ENCODE peak calls at places on chromosomes 16 and 17, in eight cellular contexts. One of them, this sample, is unnamed.

GRCh38 chr16:51870460-51870859 is 676.5 kb downstream of the TOX3 start:
- DNase-seq in NT2/D1: no peak
- DNase-seq in frontal cortex: no peak
- DNase-seq in C1 segment of cervical spinal cord: no peak
- DNase-seq in HFFc6: no peak
- DNase-seq in activated naive CD8-positive, alpha-beta T cell treated with anti-CD3 and anti-CD28 coated beads, Interleukin-2, amount 50 U/mL, for 24 hours: no peak
- DNase-seq in anterior cingulate cortex: no peak
- DNase-seq in activated CD4-positive, alpha-beta memory T cell treated with anti-CD3 and anti-CD28 coated beads, Interleukin-2, amount 10 ng/mL, durations not matched to agents 7 days and 5 days: no peak
- DNase-seq in this sample: no peak

GRCh38 chr17:3603119-3603869 is 5.9 kb downstream of the TRPV1 start:
- DNase-seq in NT2/D1: no peak
- DNase-seq in frontal cortex: no peak
- DNase-seq in C1 segment of cervical spinal cord: no peak
- DNase-seq in HFFc6: peak
- DNase-seq in activated naive CD8-positive, alpha-beta T cell treated with anti-CD3 and anti-CD28 coated beads, Interleukin-2, amount 50 U/mL, for 24 hours: no peak
- DNase-seq in anterior cingulate cortex: no peak
- DNase-seq in activated CD4-positive, alpha-beta memory T cell treated with anti-CD3 and anti-CD28 coated beads, Interleukin-2, amount 10 ng/mL, durations not matched to agents 7 days and 5 days: no peak
- DNase-seq in this sample: no peak

GRCh38 chr17:72687941-72688340 is 404.5 kb downstream of the SLC39A11 start:
- DNase-seq in NT2/D1: no peak
- DNase-seq in frontal cortex: no peak
- DNase-seq in C1 segment of cervical spinal cord: no peak
- DNase-seq in HFFc6: no peak
- DNase-seq in activated naive CD8-positive, alpha-beta T cell treated with anti-CD3 and anti-CD28 coated beads, Interleukin-2, amount 50 U/mL, for 24 hours: no peak
- DNase-seq in anterior cingulate cortex: no peak
- DNase-seq in activated CD4-positive, alpha-beta memory T cell treated with anti-CD3 and anti-CD28 coated beads, Interleukin-2, amount 10 ng/mL, durations not matched to agents 7 days and 5 days: no peak
- DNase-seq in this sample: no peak

GRCh38 chr16:12819126-12820117 is 15.7 kb upstream of the CPPED1 start:
- DNase-seq in NT2/D1: peak
- DNase-seq in frontal cortex: no peak
- DNase-seq in C1 segment of cervical spinal cord: no peak
- DNase-seq in HFFc6: peak
- DNase-seq in activated naive CD8-positive, alpha-beta T cell treated with anti-CD3 and anti-CD28 coated beads, Interleukin-2, amount 50 U/mL, for 24 hours: peak
- DNase-seq in anterior cingulate cortex: no peak
- DNase-seq in activated CD4-positive, alpha-beta memory T cell treated with anti-CD3 and anti-CD28 coated beads, Interleukin-2, amount 10 ng/mL, durations not matched to agents 7 days and 5 days: peak
- DNase-seq in this sample: peak

GRCh38 chr17:73575470-73576235 is 68.6 kb downstream of the SDK2 start:
- DNase-seq in NT2/D1: no peak
- DNase-seq in frontal cortex: no peak
- DNase-seq in C1 segment of cervical spinal cord: no peak
- DNase-seq in HFFc6: no peak
- DNase-seq in activated naive CD8-positive, alpha-beta T cell treated with anti-CD3 and anti-CD28 coated beads, Interleukin-2, amount 50 U/mL, for 24 hours: no peak
- DNase-seq in anterior cingulate cortex: no peak
- DNase-seq in activated CD4-positive, alpha-beta memory T cell treated with anti-CD3 and anti-CD28 coated beads, Interleukin-2, amount 10 ng/mL, durations not matched to agents 7 days and 5 days: no peak
- DNase-seq in this sample: no peak

GRCh38 chr17:48037036-48037881 is at the start of gene COPZ2:
- DNase-seq in NT2/D1: no peak
- DNase-seq in frontal cortex: no peak
- DNase-seq in C1 segment of cervical spinal cord: peak
- DNase-seq in HFFc6: peak
- DNase-seq in activated naive CD8-positive, alpha-beta T cell treated with anti-CD3 and anti-CD28 coated beads, Interleukin-2, amount 50 U/mL, for 24 hours: peak
- DNase-seq in anterior cingulate cortex: no peak
- DNase-seq in activated CD4-positive, alpha-beta memory T cell treated with anti-CD3 and anti-CD28 coated beads, Interleukin-2, amount 10 ng/mL, durations not matched to agents 7 days and 5 days: peak
- DNase-seq in this sample: no peak

GRCh38 chr17:32525116-32525515 is 38.3 kb downstream of the CDK5R1 start:
- DNase-seq in NT2/D1: no peak
- DNase-seq in frontal cortex: no peak
- DNase-seq in C1 segment of cervical spinal cord: no peak
- DNase-seq in HFFc6: peak
- DNase-seq in activated naive CD8-positive, alpha-beta T cell treated with anti-CD3 and anti-CD28 coated beads, Interleukin-2, amount 50 U/mL, for 24 hours: no peak
- DNase-seq in anterior cingulate cortex: no peak
- DNase-seq in activated CD4-positive, alpha-beta memory T cell treated with anti-CD3 and anti-CD28 coated beads, Interleukin-2, amount 10 ng/mL, durations not matched to agents 7 days and 5 days: no peak
- DNase-seq in this sample: no peak

GRCh38 chr16:27235055-27235937 is 32.0 kb downstream of the KDM8 start:
- DNase-seq in NT2/D1: peak
- DNase-seq in frontal cortex: peak
- DNase-seq in C1 segment of cervical spinal cord: peak
- DNase-seq in HFFc6: peak
- DNase-seq in activated naive CD8-positive, alpha-beta T cell treated with anti-CD3 and anti-CD28 coated beads, Interleukin-2, amount 50 U/mL, for 24 hours: peak
- DNase-seq in anterior cingulate cortex: peak
- DNase-seq in activated CD4-positive, alpha-beta memory T cell treated with anti-CD3 and anti-CD28 coated beads, Interleukin-2, amount 10 ng/mL, durations not matched to agents 7 days and 5 days: peak
- DNase-seq in this sample: peak

GRCh38 chr16:23835390-23836077 is at the start of gene PRKCB:
- DNase-seq in NT2/D1: peak
- DNase-seq in frontal cortex: peak
- DNase-seq in C1 segment of cervical spinal cord: peak
- DNase-seq in HFFc6: no peak
- DNase-seq in activated naive CD8-positive, alpha-beta T cell treated with anti-CD3 and anti-CD28 coated beads, Interleukin-2, amount 50 U/mL, for 24 hours: peak
- DNase-seq in anterior cingulate cortex: peak
- DNase-seq in activated CD4-positive, alpha-beta memory T cell treated with anti-CD3 and anti-CD28 coated beads, Interleukin-2, amount 10 ng/mL, durations not matched to agents 7 days and 5 days: peak
- DNase-seq in this sample: peak

GRCh38 chr17:66652840-66653507 is 181.9 kb upstream of the CACNG5 start:
- DNase-seq in NT2/D1: no peak
- DNase-seq in frontal cortex: no peak
- DNase-seq in C1 segment of cervical spinal cord: no peak
- DNase-seq in HFFc6: peak
- DNase-seq in activated naive CD8-positive, alpha-beta T cell treated with anti-CD3 and anti-CD28 coated beads, Interleukin-2, amount 50 U/mL, for 24 hours: no peak
- DNase-seq in anterior cingulate cortex: no peak
- DNase-seq in activated CD4-positive, alpha-beta memory T cell treated with anti-CD3 and anti-CD28 coated beads, Interleukin-2, amount 10 ng/mL, durations not matched to agents 7 days and 5 days: peak
- DNase-seq in this sample: no peak

GRCh38 chr16:85989376-85989775 is 90.4 kb downstream of the IRF8 start:
- DNase-seq in NT2/D1: no peak
- DNase-seq in frontal cortex: no peak
- DNase-seq in C1 segment of cervical spinal cord: no peak
- DNase-seq in HFFc6: no peak
- DNase-seq in activated naive CD8-positive, alpha-beta T cell treated with anti-CD3 and anti-CD28 coated beads, Interleukin-2, amount 50 U/mL, for 24 hours: no peak
- DNase-seq in anterior cingulate cortex: no peak
- DNase-seq in activated CD4-positive, alpha-beta memory T cell treated with anti-CD3 and anti-CD28 coated beads, Interleukin-2, amount 10 ng/mL, durations not matched to agents 7 days and 5 days: no peak
- DNase-seq in this sample: no peak